ENCODE peak calls at places on chromosomes 12 and 14, in four cellular contexts. One of them, this sample, is unnamed.

GRCh38 chr14:75522224-75522764 is at the start of gene BATF:
- DNase-seq in upper lobe of right lung: peak
- DNase-seq in transverse colon: peak
- DNase-seq in pancreas: peak
- DNase-seq in this sample: no peak

GRCh38 chr14:65434216-65434850 is 21.8 kb downstream of the FUT8 start:
- DNase-seq in pancreas: no peak
- DNase-seq in upper lobe of right lung: no peak
- DNase-seq in transverse colon: no peak
- DNase-seq in this sample: peak

GRCh38 chr12:43551971-43552559 is at the start of gene ADAMTS20:
- DNase-seq in transverse colon: no peak
- DNase-seq in upper lobe of right lung: no peak
- DNase-seq in pancreas: no peak
- DNase-seq in this sample: no peak

GRCh38 chr14:38839743-38840375 is 263.2 kb downstream of the SEC23A start:
- DNase-seq in upper lobe of right lung: no peak
- DNase-seq in pancreas: no peak
- DNase-seq in transverse colon: no peak
- DNase-seq in this sample: peak

GRCh38 chr12:115802767-115803166 is 474.7 kb downstream of the MED13L start:
- DNase-seq in upper lobe of right lung: no peak
- DNase-seq in transverse colon: no peak
- DNase-seq in pancreas: no peak
- DNase-seq in this sample: no peak

GRCh38 chr12:123363743-123364531 is 710 bp downstream of the SBNO1 start:
- DNase-seq in upper lobe of right lung: peak
- DNase-seq in pancreas: peak
- DNase-seq in transverse colon: peak
- DNase-seq in this sample: no peak

GRCh38 chr14:68506021-68506644 is 286.7 kb downstream of the ZFP36L1 start:
- DNase-seq in upper lobe of right lung: peak
- DNase-seq in transverse colon: no peak
- DNase-seq in pancreas: no peak
- DNase-seq in this sample: no peak

GRCh38 chr14:52399886-52400599 is 85.9 kb downstream of the PTGER2 start:
- DNase-seq in upper lobe of right lung: no peak
- DNase-seq in transverse colon: peak
- DNase-seq in pancreas: no peak
- DNase-seq in this sample: peak

GRCh38 chr14:79476133-79476532 is 735.2 kb downstream of the DIO2 start:
- DNase-seq in upper lobe of right lung: no peak
- DNase-seq in pancreas: no peak
- DNase-seq in transverse colon: no peak
- DNase-seq in this sample: no peak

GRCh38 chr14:65230287-65230728 is 128.0 kb upstream of the MAX start:
- DNase-seq in pancreas: peak
- DNase-seq in transverse colon: no peak
- DNase-seq in upper lobe of right lung: peak
- DNase-seq in this sample: no peak

GRCh38 chr14:101874001-101874400 is 90.4 kb upstream of the DYNC1H1 start:
- DNase-seq in upper lobe of right lung: no peak
- DNase-seq in transverse colon: no peak
- DNase-seq in pancreas: no peak
- DNase-seq in this sample: no peak

GRCh38 chr12:89464974-89465592 is 59.5 kb downstream of the GALNT4 start:
- DNase-seq in pancreas: no peak
- DNase-seq in upper lobe of right lung: no peak
- DNase-seq in transverse colon: no peak
- DNase-seq in this sample: no peak

GRCh38 chr12:43805149-43805856 is 814 bp downstream of the TWF1 start:
- DNase-seq in pancreas: no peak
- DNase-seq in transverse colon: no peak
- DNase-seq in upper lobe of right lung: no peak
- DNase-seq in this sample: peak

GRCh38 chr14:91059576-91060471 is 617 bp downstream of the RPS6KA5 start:
- DNase-seq in upper lobe of right lung: peak
- DNase-seq in pancreas: peak
- DNase-seq in transverse colon: peak
- DNase-seq in this sample: no peak

GRCh38 chr12:120579179-120579578 is 2.0 kb downstream of the POP5 start:
- DNase-seq in upper lobe of right lung: no peak
- DNase-seq in pancreas: no peak
- DNase-seq in transverse colon: no peak
- DNase-seq in this sample: no peak

GRCh38 chr12:4069046-4070010 is 196.1 kb upstream of the PARP11 start:
- DNase-seq in upper lobe of right lung: no peak
- DNase-seq in transverse colon: no peak
- DNase-seq in pancreas: no peak
- DNase-seq in this sample: peak

GRCh38 chr12:57250541-57250940 is 446 bp downstream of the STAC3 start:
- DNase-seq in pancreas: no peak
- DNase-seq in upper lobe of right lung: no peak
- DNase-seq in transverse colon: no peak
- DNase-seq in this sample: no peak

GRCh38 chr12:15555466-15555865 is 233.2 kb downstream of the PTPRO start:
- DNase-seq in pancreas: no peak
- DNase-seq in transverse colon: no peak
- DNase-seq in upper lobe of right lung: no peak
- DNase-seq in this sample: no peak

GRCh38 chr12:80332827-80333226 is 111.2 kb upstream of the PTPRQ start:
- DNase-seq in pancreas: no peak
- DNase-seq in upper lobe of right lung: no peak
- DNase-seq in transverse colon: no peak
- DNase-seq in this sample: no peak

GRCh38 chr14:53509227-53509822 is 356.2 kb upstream of the DDHD1 start:
- DNase-seq in transverse colon: peak
- DNase-seq in upper lobe of right lung: no peak
- DNase-seq in pancreas: peak
- DNase-seq in this sample: peak

GRCh38 chr12:80413462-80413861 is 30.6 kb upstream of the PTPRQ start:
- DNase-seq in pancreas: no peak
- DNase-seq in upper lobe of right lung: no peak
- DNase-seq in transverse colon: no peak
- DNase-seq in this sample: no peak

GRCh38 chr12:83793616-83794015 is 1106.9 kb downstream of the TMTC2 start:
- DNase-seq in pancreas: no peak
- DNase-seq in upper lobe of right lung: no peak
- DNase-seq in transverse colon: no peak
- DNase-seq in this sample: no peak

GRCh38 chr12:92701441-92701840 is 1.3 kb upstream of the PLEKHG7 start:
- DNase-seq in pancreas: no peak
- DNase-seq in upper lobe of right lung: no peak
- DNase-seq in transverse colon: no peak
- DNase-seq in this sample: no peak

GRCh38 chr14:61350871-61351270 is 29.5 kb downstream of the PRKCH start:
- DNase-seq in upper lobe of right lung: no peak
- DNase-seq in transverse colon: no peak
- DNase-seq in pancreas: no peak
- DNase-seq in this sample: no peak

GRCh38 chr14:76844223-76844622 is 18.0 kb downstream of the LRRC74A start:
- DNase-seq in pancreas: peak
- DNase-seq in transverse colon: peak
- DNase-seq in upper lobe of right lung: peak
- DNase-seq in this sample: no peak

GRCh38 chr12:59067068-59067467 is 146.8 kb upstream of the LRIG3 start:
- DNase-seq in transverse colon: no peak
- DNase-seq in pancreas: no peak
- DNase-seq in upper lobe of right lung: no peak
- DNase-seq in this sample: peak

GRCh38 chr12:50326636-50327284 is 43.4 kb upstream of the LIMA1 start:
- DNase-seq in pancreas: peak
- DNase-seq in transverse colon: peak
- DNase-seq in upper lobe of right lung: peak
- DNase-seq in this sample: peak

GRCh38 chr12:68364893-68365725 is 32.9 kb upstream of the MDM1 start:
- DNase-seq in upper lobe of right lung: peak
- DNase-seq in pancreas: peak
- DNase-seq in transverse colon: peak
- DNase-seq in this sample: peak

GRCh38 chr14:26395726-26396125 is 202.1 kb downstream of the NOVA1 start:
- DNase-seq in pancreas: no peak
- DNase-seq in transverse colon: no peak
- DNase-seq in upper lobe of right lung: no peak
- DNase-seq in this sample: no peak

GRCh38 chr12:95412826-95413311 is 61.1 kb upstream of the METAP2 start:
- DNase-seq in transverse colon: no peak
- DNase-seq in upper lobe of right lung: no peak
- DNase-seq in pancreas: no peak
- DNase-seq in this sample: peak

DNA sequence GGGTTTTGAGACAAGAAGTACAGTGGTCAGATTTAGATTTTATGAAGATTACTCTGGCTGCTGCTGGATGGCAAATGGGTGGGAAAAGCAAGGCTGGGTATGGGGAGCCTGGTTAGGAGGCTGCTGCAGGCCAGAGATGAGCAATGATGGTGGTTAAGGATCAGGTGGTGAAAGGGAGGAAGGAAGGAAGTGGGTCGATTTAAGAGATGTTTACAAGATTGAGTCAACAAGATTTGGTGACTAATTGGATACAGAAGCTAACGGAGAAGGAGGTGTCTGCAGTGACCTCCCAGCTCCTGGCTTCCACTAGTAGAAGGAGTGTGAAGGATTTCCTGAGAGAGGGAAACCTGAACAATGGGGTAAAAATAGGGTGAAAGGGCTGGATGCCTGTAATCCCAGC is 18.7 kb downstream of the NOS1 start:
- DNase-seq in pancreas: no peak
- DNase-seq in upper lobe of right lung: no peak
- DNase-seq in transverse colon: no peak
- DNase-seq in this sample: no peak
- H3K4me3 ChIP-seq in pancreas: no peak
- H3K4me3 ChIP-seq in upper lobe of right lung: no peak
- H3K4me3 ChIP-seq in transverse colon: no peak
- H3K4me3 ChIP-seq in this sample: no peak

DNA sequence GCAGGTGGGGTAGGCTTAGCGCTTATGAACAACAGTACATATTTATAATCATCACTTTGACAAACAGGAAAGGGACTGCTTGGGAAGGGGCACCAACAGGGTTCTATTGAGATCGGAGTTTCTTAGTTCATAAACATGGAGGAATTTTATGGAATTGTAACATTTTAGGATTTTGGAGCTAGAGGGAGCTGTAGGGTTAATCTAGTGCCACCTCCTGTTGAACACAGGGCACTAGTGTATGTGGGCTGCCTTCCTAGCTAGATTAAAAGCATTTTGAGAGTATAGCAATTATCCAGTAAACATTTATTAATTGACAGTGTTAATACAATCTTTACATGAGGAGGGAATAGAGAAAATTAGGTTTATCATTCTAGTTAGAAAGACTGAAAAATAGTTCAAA is 23.1 kb upstream of the TBC1D30 start:
- DNase-seq in pancreas: no peak
- DNase-seq in transverse colon: no peak
- DNase-seq in upper lobe of right lung: no peak
- DNase-seq in this sample: no peak
- TF ChIP-seq CTCF in pancreas: no peak
- TF ChIP-seq CTCF in transverse colon: no peak
- TF ChIP-seq CTCF in upper lobe of right lung: no peak
- TF ChIP-seq CTCF in this sample: peak

GRCh38 chr14:49617846-49618519 is 2.4 kb downstream of the RPL36AL start:
- DNase-seq in upper lobe of right lung: no peak
- DNase-seq in pancreas: no peak
- DNase-seq in transverse colon: no peak
- DNase-seq in this sample: no peak
- H3K4me3 ChIP-seq in upper lobe of right lung: no peak
- H3K4me3 ChIP-seq in pancreas: no peak
- H3K4me3 ChIP-seq in transverse colon: no peak
- H3K4me3 ChIP-seq in this sample: no peak

GRCh38 chr12:113316155-113316554 is 18.8 kb downstream of the SLC8B1 start:
- DNase-seq in transverse colon: no peak
- DNase-seq in upper lobe of right lung: no peak
- DNase-seq in pancreas: no peak
- DNase-seq in this sample: no peak
- TF ChIP-seq CTCF in transverse colon: no peak
- TF ChIP-seq CTCF in upper lobe of right lung: no peak
- TF ChIP-seq CTCF in pancreas: no peak
- TF ChIP-seq CTCF in this sample: no peak

GRCh38 chr12:388012-388411 is 1.1 kb downstream of the KDM5A start:
- DNase-seq in upper lobe of right lung: no peak
- DNase-seq in transverse colon: no peak
- DNase-seq in pancreas: no peak
- DNase-seq in this sample: no peak

GRCh38 chr12:388547-389137 is 478 bp downstream of the KDM5A start:
- DNase-seq in upper lobe of right lung: peak
- DNase-seq in transverse colon: peak
- DNase-seq in pancreas: peak
- DNase-seq in this sample: peak

GRCh38 chr12:389138-390096 is at the start of gene KDM5A:
- DNase-seq in upper lobe of right lung: peak
- DNase-seq in transverse colon: peak
- DNase-seq in pancreas: peak
- DNase-seq in this sample: peak

GRCh38 chr12:386651-387050 is 2.5 kb downstream of the KDM5A start:
- DNase-seq in upper lobe of right lung: no peak
- DNase-seq in pancreas: no peak
- DNase-seq in transverse colon: no peak
- DNase-seq in this sample: peak
- H3K4me3 ChIP-seq in upper lobe of right lung: peak
- H3K4me3 ChIP-seq in pancreas: no peak
- H3K4me3 ChIP-seq in transverse colon: no peak
- H3K4me3 ChIP-seq in this sample: peak

GRCh38 chr12:13534242-13534641 is 337.7 kb downstream of the EMP1 start:
- DNase-seq in upper lobe of right lung: no peak
- DNase-seq in transverse colon: no peak
- DNase-seq in pancreas: no peak
- DNase-seq in this sample: no peak

GRCh38 chr12:13537623-13538022 is 341.1 kb downstream of the EMP1 start:
- DNase-seq in transverse colon: no peak
- DNase-seq in pancreas: no peak
- DNase-seq in upper lobe of right lung: no peak
- DNase-seq in this sample: no peak

GRCh38 chr12:13538136-13538535 is 341.6 kb downstream of the EMP1 start:
- DNase-seq in upper lobe of right lung: no peak
- DNase-seq in transverse colon: peak
- DNase-seq in pancreas: no peak
- DNase-seq in this sample: no peak

GRCh38 chr12:13536219-13536910 is 339.8 kb downstream of the EMP1 start:
- DNase-seq in upper lobe of right lung: no peak
- DNase-seq in transverse colon: no peak
- DNase-seq in pancreas: no peak
- DNase-seq in this sample: no peak

GRCh38 chr12:13534645-13535398 is 338.3 kb downstream of the EMP1 start:
- DNase-seq in upper lobe of right lung: peak
- DNase-seq in pancreas: peak
- DNase-seq in transverse colon: peak
- DNase-seq in this sample: peak
- TF ChIP-seq CTCF in upper lobe of right lung: peak
- TF ChIP-seq CTCF in pancreas: peak
- TF ChIP-seq CTCF in transverse colon: peak
- TF ChIP-seq CTCF in this sample: peak